ENCODE peak calls at places on chromosome 16, in eight cellular contexts. F is tibial nerve, D is testis, M is stomach, W is OCI-LY7, A is thoracic aorta, H is colonic mucosa, U is H9. X is an unnamed sample.

GRCh38 chr16:4512473-4512872 is 26.1 kb downstream of the CDIP1 start:
- DNase-seq in F (no peak), D (no peak), M (no peak), W (no peak), A (no peak), H (no peak), U (no peak), X (no peak)

GRCh38 chr16:2205967-2206313 is 686 bp downstream of the MLST8 start:
- DNase-seq in F (no peak), D (no peak), M (no peak), W (no peak), A (no peak), H (no peak), U (no peak), X (no peak)

GRCh38 chr16:72109966-72110530 is 16.4 kb downstream of the DHX38 start:
- DNase-seq in F (no peak), D (no peak), M (no peak), W (no peak), A (no peak), H (no peak), U (no peak), X (no peak)

GRCh38 chr16:61182416-61182815 is 853.8 kb downstream of the CDH8 start:
- DNase-seq in F (no peak), D (no peak), M (no peak), W (no peak), A (no peak), H (no peak), U (no peak), X (no peak)

GRCh38 chr16:76193851-76194620 is 83.2 kb upstream of the CNTNAP4 start:
- DNase-seq in F (no peak), D (no peak), M (no peak), W (no peak), A (no peak), H (no peak), U (no peak), X (no peak)

GRCh38 chr16:3461120-3461519 is 17.6 kb downstream of the NAA60 start:
- DNase-seq in F (no peak), D (no peak), M (no peak), W (peak; percentile 51), A (no peak), H (no peak), U (no peak), X (peak; percentile 80)

GRCh38 chr16:70685061-70685937 is 554 bp downstream of the MTSS2 start:
- DNase-seq in F (no peak), D (no peak), M (no peak), W (no peak), A (no peak), H (no peak), U (no peak), X (peak; percentile 19)

GRCh38 chr16:18979936-18980335 is 3.8 kb upstream of the TMC7 start:
- DNase-seq in F (no peak), D (no peak), M (peak; percentile 42), W (no peak), A (no peak), H (no peak), U (no peak), X (no peak)

GRCh38 chr16:69522732-69523404 is 42.9 kb upstream of the NFAT5 start:
- DNase-seq in F (no peak), D (peak; percentile 75), M (no peak), W (peak; percentile 46), A (no peak), H (no peak), U (no peak), X (no peak)

GRCh38 chr16:23362460-23363317 is 60.6 kb downstream of the SCNN1B start:
- DNase-seq in F (peak; percentile 20), D (peak; percentile 34), M (peak; percentile 88), W (no peak), A (no peak), H (peak; percentile 92), U (no peak), X (no peak)

GRCh38 chr16:78749745-78750268 is 650.4 kb downstream of the WWOX start:
- DNase-seq in F (no peak), D (no peak), M (no peak), W (peak; percentile 73), A (no peak), H (no peak), U (no peak), X (no peak)

GRCh38 chr16:84844561-84845495 is 25.0 kb downstream of the CRISPLD2 start:
- DNase-seq in F (no peak), D (no peak), M (no peak), W (no peak), A (no peak), H (no peak), U (peak; percentile 64), X (no peak)

GRCh38 chr16:19088341-19088916 is 21.0 kb downstream of the COQ7 start:
- DNase-seq in F (no peak), D (no peak), M (no peak), W (no peak), A (no peak), H (no peak), U (no peak), X (no peak)

DNA sequence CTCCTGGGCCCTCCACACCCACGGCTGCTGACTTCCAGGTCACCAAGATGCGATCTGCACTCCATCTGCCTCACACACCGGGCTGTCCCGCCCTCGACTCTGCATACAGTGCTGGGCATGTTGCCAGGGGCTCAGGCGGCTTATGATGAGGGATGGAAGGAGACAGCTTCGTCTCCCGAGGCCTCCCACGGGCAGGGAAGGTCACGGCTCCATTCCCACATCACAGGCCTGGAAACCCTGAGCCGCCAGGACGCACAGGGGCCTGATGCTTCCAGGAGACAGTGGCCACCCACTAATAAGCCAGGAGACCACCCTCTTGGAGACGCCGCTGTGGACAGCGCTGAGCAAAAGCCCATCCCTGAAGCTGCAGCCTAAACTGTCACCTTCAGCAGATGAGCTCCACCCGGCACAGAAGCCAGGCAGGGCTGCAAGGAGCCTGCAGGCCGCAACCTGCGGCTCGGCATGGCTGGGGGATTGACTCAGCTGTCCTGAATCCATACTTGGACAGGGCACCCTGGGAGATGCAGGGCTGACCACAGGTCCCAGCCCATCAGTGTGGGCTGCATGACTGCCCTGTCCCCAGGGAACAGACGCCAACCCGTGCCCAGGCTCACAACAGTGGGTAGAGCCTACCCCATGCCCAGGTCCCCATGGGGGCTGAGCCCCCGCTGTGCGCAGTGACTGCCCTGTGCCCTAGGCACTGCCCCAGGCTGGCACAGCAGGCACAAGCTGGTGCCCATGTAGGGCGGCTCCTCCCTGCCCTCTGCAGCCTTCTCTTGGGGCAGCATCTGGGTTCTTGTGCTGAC is 34.4 kb downstream of the SLC7A5 start:
- DNase-seq in F (no peak), D (peak; percentile 91), M (no peak), W (no peak), A (no peak), H (no peak), U (no peak), X (no peak)
- H3K27ac ChIP-seq in F (peak overlapping the region; percentile 1), D (no peak overlapping the region), M (peak overlapping the region; percentile 47), W (no peak overlapping the region), A (no peak overlapping the region), H (no peak overlapping the region), U (no peak overlapping the region), X (no peak overlapping the region)

DNA sequence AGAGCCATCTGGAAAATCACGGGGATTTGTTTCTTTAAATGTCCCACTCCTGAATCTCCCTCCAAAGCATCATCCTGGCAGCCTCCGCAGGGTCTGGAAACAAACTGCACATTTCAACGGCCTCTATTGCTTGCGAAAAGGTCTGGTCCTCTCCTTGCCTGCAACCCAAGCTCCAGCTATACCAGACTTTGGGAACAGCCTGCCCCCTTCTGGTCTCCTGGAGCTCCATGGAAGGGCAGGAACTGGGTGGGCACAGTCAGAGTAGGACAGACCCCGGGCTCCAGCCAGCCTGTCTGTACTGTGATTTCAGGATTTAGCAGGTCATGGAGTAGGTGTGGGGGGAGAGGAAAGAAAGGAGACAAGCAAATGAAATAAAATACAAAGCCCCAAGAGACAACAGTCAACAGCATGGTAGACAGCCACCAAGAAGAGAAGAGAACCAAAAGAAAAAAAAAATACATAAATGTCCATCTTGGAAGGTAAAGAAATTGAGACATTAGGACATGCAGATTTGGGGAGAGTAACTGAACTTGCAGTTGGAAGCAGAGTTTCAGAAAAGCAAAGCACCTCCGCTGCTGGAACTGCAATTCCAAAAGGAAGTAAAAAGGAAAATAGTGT is 2.7 kb downstream of the XYLT1 start:
- DNase-seq in F (peak; percentile 47), D (peak; percentile 81), M (peak; percentile 67), W (peak; percentile 63), A (no peak), H (peak; percentile 85), U (peak; percentile 78), X (peak; percentile 42)
- TF ChIP-seq CTCF in F (peak; percentile 54), D (peak; percentile 50), M (no peak), W (peak; percentile 89), A (peak; percentile 57), H (peak; percentile 54), U (peak; percentile 79), X (peak; percentile 25)

GRCh38 chr16:53089434-53090270 is 34.9 kb downstream of the CHD9 start:
- DNase-seq in F (no peak), D (no peak), M (no peak), W (no peak), A (no peak), H (no peak), U (no peak), X (no peak)
- H3K27ac ChIP-seq in F (peak overlapping the region; percentile 88), D (peak overlapping the region; percentile 65), M (peak overlapping the region; percentile 87), W (peak overlapping the region; percentile 52), A (peak overlapping the region; percentile 89), H (peak overlapping the region; percentile 56), U (no peak overlapping the region), X (no peak overlapping the region)

GRCh38 chr16:46690281-46691178 is 1.1 kb downstream of the ORC6 start:
- DNase-seq in F (no peak), D (peak; percentile 62), M (no peak), W (peak; percentile 39), A (no peak), H (peak; percentile 27), U (no peak), X (no peak)

GRCh38 chr16:46688101-46688656 is 799 bp downstream of the VPS35 start:
- DNase-seq in F (no peak), D (peak; percentile 55), M (peak; percentile 64), W (no peak), A (no peak), H (peak; percentile 53), U (no peak), X (no peak)

GRCh38 chr16:46689492-46690280 is at the start of gene ORC6:
- DNase-seq in F (peak; percentile 98), D (peak; percentile 100), M (peak; percentile 98), W (peak; percentile 98), A (peak; percentile 97), H (peak; percentile 98), U (peak; percentile 96), X (peak; percentile 97)

GRCh38 chr16:46687486-46687885 is 1.5 kb downstream of the VPS35 start:
- DNase-seq in F (no peak), D (no peak), M (no peak), W (no peak), A (no peak), H (no peak), U (no peak), X (no peak)

DNA sequence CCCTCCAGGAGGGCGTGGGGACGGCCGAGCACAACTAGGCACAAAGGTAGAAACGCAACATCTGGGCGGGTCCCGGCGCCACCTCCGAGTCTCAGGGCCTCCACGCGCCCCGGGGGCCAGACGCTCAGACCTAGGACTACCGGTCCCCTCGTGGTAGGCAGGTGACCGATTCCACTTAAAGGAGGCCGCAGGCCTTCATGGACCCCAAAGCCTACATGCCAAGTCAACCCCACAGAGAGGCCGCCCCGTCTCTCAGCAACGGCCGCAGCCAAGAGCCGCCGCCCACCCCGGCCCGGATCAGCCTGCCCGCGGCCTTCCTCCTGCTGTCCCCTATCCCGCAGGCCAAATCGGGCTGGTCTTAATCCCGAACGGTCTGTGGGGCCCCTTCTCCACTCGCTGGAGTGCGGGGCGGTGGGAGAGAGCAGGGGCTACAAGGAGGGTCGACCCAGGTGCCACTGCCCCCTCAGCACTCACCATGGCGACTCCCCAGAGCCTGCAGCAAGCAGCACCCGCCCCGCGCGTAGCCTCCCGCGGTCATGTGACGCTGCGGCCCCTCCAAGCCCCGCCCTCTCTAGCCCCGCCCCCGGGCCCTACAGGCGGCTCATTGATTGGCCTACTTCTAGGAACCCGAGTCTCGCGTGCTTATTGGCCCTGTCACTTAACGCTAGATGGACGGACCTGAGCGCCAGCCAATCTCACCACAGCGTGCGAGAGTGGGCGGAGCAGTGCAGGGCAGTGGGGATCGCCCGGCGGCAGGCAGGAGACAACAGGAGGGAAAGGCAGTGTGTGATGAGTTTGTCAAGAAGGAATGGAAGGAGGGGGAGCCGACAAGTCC is at the start of gene VPS35:
- DNase-seq in F (peak; percentile 100), D (peak; percentile 100), M (peak; percentile 100), W (peak; percentile 99), A (peak; percentile 99), H (peak; percentile 100), U (peak; percentile 99), X (peak; percentile 100)
- TF ChIP-seq CTCF in F (no peak), D (no peak), M (no peak), W (peak; percentile 40), A (no peak), H (no peak), U (peak; percentile 63), X (no peak)

X was measured in CD8-positive, alpha-beta T cell.